ENCODE peak calls at places on chromosomes 2 and 18, in six cellular contexts. T is progenitor cell of endocrine pancreas, I is AG04450, R is breast epithelium, C is foreskin fibroblast, K is Calu3. X is an unnamed sample.

GRCh38 chr18:9765505-9765904 is 57.4 kb downstream of the RAB31 start:
- DNase-seq in T (no peak), I (no peak), R (no peak), C (no peak), K (no peak), X (no peak)

GRCh38 chr2:110126926-110127325 is 11.3 kb upstream of the MALL start:
- DNase-seq in T (no peak), I (no peak), R (no peak), C (no peak), K (no peak), X (no peak)

GRCh38 chr18:25282922-25283703 is 68.9 kb downstream of the ZNF521 start:
- DNase-seq in T (no peak), I (no peak), R (no peak), C (no peak), K (no peak), X (no peak)

GRCh38 chr18:54229660-54230059 is 5.2 kb upstream of the MBD2 start:
- DNase-seq in T (no peak), I (no peak), R (no peak), C (no peak), K (no peak), X (no peak)

GRCh38 chr2:216031960-216032689 is 18.8 kb upstream of the MREG start:
- DNase-seq in T (no peak), I (peak; percentile 61), R (no peak), C (peak; percentile 62), K (no peak), X (no peak)

GRCh38 chr2:105294844-105295481 is 34.6 kb downstream of the TGFBRAP1 start:
- DNase-seq in T (peak; percentile 47), I (peak; percentile 34), R (peak; percentile 32), C (peak; percentile 41), K (peak; percentile 61), X (no peak)

GRCh38 chr2:170306293-170306873 is 128.4 kb downstream of the MYO3B start:
- DNase-seq in T (no peak), I (no peak), R (no peak), C (no peak), K (no peak), X (no peak)

GRCh38 chr2:151289972-151290335 is 486 bp upstream of the NMI start:
- DNase-seq in T (no peak), I (no peak), R (peak; percentile 36), C (peak; percentile 60), K (peak; percentile 23), X (no peak)

GRCh38 chr2:23378496-23378895 is 6.5 kb upstream of the KLHL29 start:
- DNase-seq in T (no peak), I (no peak), R (no peak), C (no peak), K (no peak), X (no peak)

GRCh38 chr2:37506407-37507068 is 162.1 kb downstream of the QPCT start:
- DNase-seq in T (no peak), I (peak; percentile 6), R (no peak), C (peak; percentile 27), K (no peak), X (no peak)

GRCh38 chr18:13245481-13246000 is 27.0 kb downstream of the LDLRAD4 start:
- DNase-seq in T (no peak), I (no peak), R (peak; percentile 8), C (no peak), K (no peak), X (no peak)

GRCh38 chr18:49645196-49645595 is 83.3 kb downstream of the LIPG start:
- DNase-seq in T (no peak), I (no peak), R (no peak), C (no peak), K (no peak), X (no peak)

GRCh38 chr2:101188683-101189405 is 37.7 kb upstream of the TBC1D8 start:
- DNase-seq in T (peak; percentile 15), I (no peak), R (no peak), C (no peak), K (peak; percentile 36), X (no peak)
- TF ChIP-seq CTCF in T (peak; percentile 56), I (peak; percentile 86), R (no peak), C (peak; percentile 72), K (no peak), X (no peak)

GRCh38 chr2:263022-263738 is 652 bp downstream of the SH3YL1 start:
- DNase-seq in T (no peak), I (no peak), R (no peak), C (no peak), K (peak; percentile 11), X (no peak)

GRCh38 chr2:263774-264492 is at the start of gene SH3YL1:
- DNase-seq in T (peak; percentile 58), I (no peak), R (peak; percentile 81), C (no peak), K (peak; percentile 87), X (peak; percentile 48)

GRCh38 chr2:262117-262516 is 1.7 kb downstream of the SH3YL1 start:
- DNase-seq in T (no peak), I (no peak), R (no peak), C (no peak), K (peak; percentile 16), X (no peak)

GRCh38 chr2:268323-268722 is 3.6 kb downstream of the ACP1 start:
- DNase-seq in T (no peak), I (no peak), R (no peak), C (no peak), K (no peak), X (no peak)

GRCh38 chr2:264493-265468 is at the start of gene ACP1:
- DNase-seq in T (peak; percentile 99), I (peak; percentile 86), R (peak; percentile 98), C (peak; percentile 94), K (peak; percentile 99), X (peak; percentile 95)
- TF ChIP-seq CTCF in T (no peak), I (no peak), R (no peak), C (no peak), K (no peak), X (no peak)

GRCh38 chr2:149059822-149060221 is 21.3 kb downstream of the LYPD6B start:
- DNase-seq in T (no peak), I (no peak), R (no peak), C (no peak), K (no peak), X (no peak)

GRCh38 chr2:149061119-149061518 is 22.6 kb downstream of the LYPD6B start:
- DNase-seq in T (no peak), I (no peak), R (no peak), C (no peak), K (no peak), X (no peak)

GRCh38 chr2:149055751-149056150 is 17.3 kb downstream of the LYPD6B start:
- DNase-seq in T (no peak), I (no peak), R (no peak), C (no peak), K (no peak), X (no peak)

GRCh38 chr2:149058936-149059335 is 20.4 kb downstream of the LYPD6B start:
- DNase-seq in T (no peak), I (no peak), R (no peak), C (no peak), K (no peak), X (no peak)

GRCh38 chr2:149056541-149056940 is 18.0 kb downstream of the LYPD6B start:
- DNase-seq in T (no peak), I (no peak), R (no peak), C (no peak), K (no peak), X (no peak)
- TF ChIP-seq CTCF in T (no peak), I (no peak), R (no peak), C (no peak), K (no peak), X (no peak)

GRCh38 chr2:223764796-223765195 is 72.6 kb downstream of the AP1S3 start:
- DNase-seq in T (no peak), I (no peak), R (no peak), C (no peak), K (no peak), X (no peak)

GRCh38 chr2:223762853-223763252 is 74.5 kb downstream of the AP1S3 start:
- DNase-seq in T (no peak), I (no peak), R (no peak), C (no peak), K (no peak), X (no peak)

GRCh38 chr2:223759569-223760430 is 77.6 kb downstream of the AP1S3 start:
- DNase-seq in T (no peak), I (no peak), R (peak; percentile 23), C (no peak), K (peak; percentile 68), X (no peak)

GRCh38 chr2:223758131-223758840 is 79.1 kb downstream of the AP1S3 start:
- DNase-seq in T (no peak), I (no peak), R (no peak), C (no peak), K (no peak), X (no peak)

GRCh38 chr2:223760838-223761502 is 76.4 kb downstream of the AP1S3 start:
- DNase-seq in T (no peak), I (no peak), R (peak; percentile 70), C (peak; percentile 87), K (peak; percentile 83), X (no peak)
- TF ChIP-seq CTCF in T (no peak), I (peak; percentile 20), R (no peak), C (no peak), K (peak; percentile 52), X (no peak)

DNA sequence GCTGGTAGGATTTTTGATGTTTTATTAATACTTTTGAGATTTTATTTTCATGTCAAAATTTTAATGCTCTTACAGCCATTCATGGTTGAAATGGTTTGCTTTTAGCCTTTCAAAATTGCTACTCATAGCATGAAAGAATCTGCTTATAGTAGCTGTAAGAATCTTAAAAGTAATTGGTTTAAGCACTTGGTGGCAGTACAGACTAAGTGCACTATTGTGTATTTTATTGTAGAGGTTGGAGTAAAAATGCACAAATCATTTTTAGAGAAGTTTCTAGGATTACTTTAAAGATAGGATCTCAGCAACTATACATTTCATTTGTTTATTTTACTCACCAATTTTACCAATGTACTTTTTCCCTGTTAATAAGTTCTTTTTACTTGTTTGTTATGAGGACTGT is 205.8 kb downstream of the SPAG16 start:
- DNase-seq in T (no peak), I (no peak), R (no peak), C (no peak), K (no peak), X (no peak)
- TF ChIP-seq CTCF in T (no peak), I (no peak), R (no peak), C (no peak), K (no peak), X (no peak)